ENCODE peak calls at places on chromosomes 13 and 19, in ten cellular contexts. Z is CD8-positive, alpha-beta T cell; Y is upper lobe of right lung; W is GM23338; D is fibroblast of lung; K is neural progenitor cell; C is psoas muscle; S is pancreas; R is colonic mucosa; O is tibial nerve. Q is an unnamed sample.

GRCh38 chr19:46890423-46891170 is 29.8 kb downstream of the ARHGAP35 start:
- DNase-seq in K (no peak), S (no peak), D (peak; percentile 86), C (no peak), Z (no peak), W (no peak), R (peak; percentile 45), Y (no peak), O (no peak), Q (no peak)

GRCh38 chr13:48072304-48072703 is 22.6 kb downstream of the MED4 start:
- DNase-seq in R (no peak), K (no peak), C (no peak), W (no peak), S (no peak), O (no peak), Z (no peak), Y (no peak), D (no peak), Q (no peak)

GRCh38 chr19:29497686-29498436 is 27.9 kb upstream of the VSTM2B start:
- DNase-seq in D (no peak), S (no peak), O (no peak), Z (no peak), R (no peak), K (no peak), W (no peak), Y (peak; percentile 46), C (no peak), Q (no peak)

GRCh38 chr19:1227655-1228054 is 10.2 kb downstream of the CBARP start:
- DNase-seq in C (no peak), Y (no peak), D (no peak), S (no peak), W (no peak), O (no peak), Z (no peak), K (no peak), R (peak; percentile 69), Q (no peak)

GRCh38 chr13:79646880-79647279 is 165.9 kb downstream of the NDFIP2 start:
- DNase-seq in C (no peak), K (no peak), O (no peak), S (no peak), Y (no peak), W (no peak), R (no peak), D (no peak), Z (no peak), Q (no peak)

GRCh38 chr13:46796129-46796514 is 839 bp downstream of the ESD start:
- DNase-seq in S (no peak), R (no peak), O (no peak), W (no peak), K (no peak), Z (no peak), D (no peak), Y (no peak), C (no peak), Q (no peak)

GRCh38 chr19:16285769-16286564 is 38.7 kb upstream of the KLF2 start:
- DNase-seq in D (peak; percentile 37), O (no peak), K (peak; percentile 55), Z (no peak), C (no peak), R (no peak), Y (no peak), W (peak; percentile 46), S (no peak), Q (peak; percentile 46)

GRCh38 chr19:37329686-37330085 is 41.2 kb upstream of the ZNF527 start:
- DNase-seq in Z (no peak), K (peak; percentile 25), S (no peak), C (no peak), R (no peak), O (no peak), D (no peak), Y (no peak), W (peak; percentile 67), Q (no peak)

GRCh38 chr19:8038815-8039214 is 13.7 kb upstream of the CCL25 start:
- DNase-seq in Z (no peak), Y (no peak), C (no peak), W (no peak), D (no peak), K (no peak), O (no peak), R (no peak), S (no peak), Q (no peak)

GRCh38 chr19:18007939-18008673 is at the start of gene ARRDC2:
- DNase-seq in Z (peak; percentile 82), O (peak; percentile 83), R (peak; percentile 93), D (peak; percentile 83), W (peak; percentile 95), C (peak; percentile 93), Y (peak; percentile 94), S (peak; percentile 94), K (peak; percentile 98), Q (peak; percentile 94)

GRCh38 chr13:73900591-73900990 is 233.6 kb downstream of the KLF12 start:
- DNase-seq in W (no peak), D (peak; percentile 74), R (no peak), C (no peak), K (no peak), Y (no peak), S (no peak), Z (no peak), O (no peak), Q (no peak)

GRCh38 chr13:91401916-91402315 is 3.5 kb downstream of the GPC5 start:
- DNase-seq in O (no peak), S (no peak), Z (no peak), D (no peak), W (no peak), K (no peak), C (no peak), R (no peak), Y (no peak), Q (no peak)

GRCh38 chr13:44664308-44664707 is 88.2 kb upstream of the TSC22D1 start:
- DNase-seq in S (no peak), O (no peak), C (no peak), R (no peak), K (peak; percentile 62), Y (no peak), Z (no peak), D (no peak), W (peak; percentile 28), Q (no peak)

GRCh38 chr13:25203256-25203794 is 31.2 kb upstream of the AMER2 start:
- DNase-seq in D (no peak), R (no peak), O (no peak), S (no peak), Y (no peak), Z (no peak), K (no peak), C (no peak), W (peak; percentile 15), Q (no peak)

GRCh38 chr13:35824395-35824794 is 306.8 kb downstream of the DCLK1 start:
- DNase-seq in O (no peak), R (no peak), K (no peak), S (no peak), C (no peak), D (no peak), Z (no peak), W (no peak), Y (no peak), Q (no peak)

GRCh38 chr19:2327773-2328400 is 499 bp downstream of the LSM7 start:
- DNase-seq in R (peak; percentile 80), S (no peak), Z (peak; percentile 19), O (no peak), C (no peak), K (peak; percentile 80), D (peak; percentile 92), W (peak; percentile 82), Y (no peak), Q (no peak)

GRCh38 chr13:107124129-107124718 is 556.3 kb upstream of the ARGLU1 start:
- DNase-seq in Z (no peak), O (no peak), Y (no peak), C (no peak), R (no peak), W (peak; percentile 46), K (peak; percentile 31), D (peak; percentile 9), S (no peak), Q (no peak)
- TF ChIP-seq CTCF in Z (no peak), O (peak; percentile 51), Y (peak; percentile 73), C (peak; percentile 49), R (peak; percentile 46), W (peak; percentile 76), K (peak; percentile 79), D (no peak), S (peak; percentile 24), Q (peak; percentile 50)

DNA sequence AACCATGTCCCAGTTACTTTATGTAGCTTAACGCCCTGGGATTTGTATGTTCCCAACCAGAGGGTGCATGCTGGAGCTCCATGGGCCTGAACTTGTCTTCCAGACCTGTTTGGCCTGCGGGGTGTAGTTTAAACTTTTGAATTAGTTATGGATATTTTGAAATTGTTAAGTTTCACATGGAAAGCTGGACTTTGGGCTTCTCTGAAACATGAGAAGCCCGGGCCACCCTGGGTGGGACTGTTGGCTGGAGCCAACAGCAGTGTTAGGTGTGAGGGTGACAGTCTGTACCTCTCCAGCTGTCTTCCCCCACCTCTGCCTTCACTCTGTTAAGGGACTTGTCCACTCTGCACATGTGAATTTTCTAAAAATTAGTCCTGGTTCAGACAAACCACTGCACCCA is 1.6 kb downstream of the UBE2L5 start:
- DNase-seq in Y (no peak), Z (no peak), D (no peak), W (no peak), K (no peak), R (no peak), S (no peak), C (no peak), O (no peak), Q (no peak)
- H3K4me1 ChIP-seq in Y (peaks cover 4% of the 10 kb centered on the region), Z (peaks cover 4% of the 10 kb centered on the region), D (peaks cover 5% of the 10 kb centered on the region), W (peaks cover 8% of the 10 kb centered on the region), K (peaks cover 3% of the 10 kb centered on the region), R (no peaks in the 10 kb centered on the region), S (peaks cover 8% of the 10 kb centered on the region), C (peaks cover 13% of the 10 kb centered on the region), O (no peaks in the 10 kb centered on the region), Q (no peaks in the 10 kb centered on the region)

DNA sequence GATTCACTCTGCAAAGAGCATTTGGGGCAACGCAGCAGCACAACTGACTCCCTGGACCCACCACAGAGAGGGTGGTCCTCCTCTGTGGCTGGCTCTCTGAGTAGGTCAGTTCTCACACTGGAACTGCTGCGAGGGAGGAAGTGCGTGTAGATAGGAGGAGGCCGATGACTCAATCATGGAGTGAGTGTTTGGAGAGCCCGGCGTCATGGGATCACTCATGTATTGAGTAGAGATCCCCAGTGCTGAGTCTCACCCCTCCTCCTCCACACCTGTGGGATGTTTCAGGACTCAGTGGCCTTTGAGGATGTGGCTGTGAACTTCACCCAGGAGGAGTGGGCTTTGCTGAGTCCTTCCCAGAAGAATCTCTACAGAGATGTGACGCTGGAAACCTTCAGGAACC is 8.9 kb downstream of the ZNF101 start:
- DNase-seq in Z (no peak), W (no peak), D (no peak), K (no peak), S (no peak), Y (no peak), R (no peak), O (no peak), C (no peak), Q (no peak)
- H3K36me3 ChIP-seq in Z (peaks cover 69% of the 10 kb centered on the region), W (peaks cover 59% of the 10 kb centered on the region), D (peaks cover 2% of the 10 kb centered on the region), K (peaks cover 26% of the 10 kb centered on the region), S (peaks cover 6% of the 10 kb centered on the region), Y (peaks cover 31% of the 10 kb centered on the region), R (peaks cover 6% of the 10 kb centered on the region), O (no peaks in the 10 kb centered on the region), C (peaks cover 40% of the 10 kb centered on the region), Q (peaks cover 80% of the 10 kb centered on the region)

DNA sequence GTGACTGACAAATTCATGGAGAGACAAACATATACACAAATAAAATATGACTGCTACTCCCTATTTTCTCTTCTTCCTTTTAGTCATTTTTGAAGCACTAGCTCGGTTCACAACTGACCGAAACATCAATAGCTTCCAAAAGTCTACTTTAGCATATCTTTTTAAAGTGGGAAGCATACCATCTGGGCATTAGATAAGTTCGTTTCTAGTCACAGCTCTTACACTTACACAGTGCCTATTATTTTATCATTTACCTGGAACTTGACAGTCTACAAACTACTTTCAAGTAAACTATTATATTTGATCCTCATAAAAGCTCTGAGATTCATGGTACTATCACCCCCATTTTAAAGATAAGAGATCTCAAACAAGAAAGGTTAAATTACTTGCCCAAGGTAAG is 458.5 kb downstream of the LMO7 start:
- DNase-seq in W (no peak), Z (no peak), C (no peak), D (no peak), S (no peak), Y (no peak), K (no peak), R (no peak), O (no peak), Q (no peak)
- TF ChIP-seq CTCF in W (no peak), Z (no peak), C (no peak), D (no peak), S (no peak), Y (no peak), K (no peak), R (no peak), O (no peak), Q (no peak)

Q was measured in heart left ventricle.